ENCODE peak calls at places on chromosomes 11 and 22, in four cellular contexts. N is mucosa of descending colon, A is SIG-M5, Q is endothelial cell. R is an unnamed sample.

GRCh38 chr11:74822187-74822586 is 73.5 kb downstream of the RNF169 start:
- DNase-seq in N (peak), A (no peak), Q (no peak), R (no peak)

GRCh38 chr11:96309001-96309642 is 33.9 kb downstream of the MAML2 start:
- DNase-seq in N (no peak), A (no peak), Q (no peak), R (no peak)

GRCh38 chr11:64647019-64647805 is 56.2 kb downstream of the SLC22A12 start:
- DNase-seq in N (no peak), A (no peak), Q (no peak), R (no peak)

GRCh38 chr22:41526802-41527799 is 17.2 kb downstream of the POLR3H start:
- DNase-seq in N (peak), A (no peak), Q (peak), R (peak)

GRCh38 chr11:78379039-78379670 is 38.5 kb downstream of the GAB2 start:
- DNase-seq in N (no peak), A (no peak), Q (no peak), R (no peak)

GRCh38 chr11:113193894-113194293 is 120.5 kb upstream of the TTC12 start:
- DNase-seq in N (peak), A (no peak), Q (no peak), R (peak)

GRCh38 chr11:4068962-4069361 is 25.6 kb upstream of the RRM1 start:
- DNase-seq in N (no peak), A (no peak), Q (no peak), R (no peak)

GRCh38 chr11:13238879-13239514 is 38.6 kb upstream of the BMAL1 start:
- DNase-seq in N (peak), A (no peak), Q (peak), R (peak)

GRCh38 chr11:115338476-115338875 is 165.7 kb downstream of the CADM1 start:
- DNase-seq in N (no peak), A (no peak), Q (no peak), R (no peak)

GRCh38 chr22:39179841-39180335 is 27.4 kb upstream of the CBX7 start:
- DNase-seq in N (no peak), A (no peak), Q (no peak), R (no peak)

GRCh38 chr11:926341-926916 is 759 bp downstream of the AP2A2 start:
- DNase-seq in N (peak), A (no peak), Q (peak), R (peak)

GRCh38 chr11:46330154-46330886 is 16.9 kb upstream of the DGKZ start:
- DNase-seq in N (no peak), A (no peak), Q (no peak), R (no peak)

GRCh38 chr22:49239264-49240015 is 588.2 kb downstream of the BRD1 start:
- DNase-seq in N (no peak), A (no peak), Q (no peak), R (no peak)

GRCh38 chr11:23502821-23503220 is 642.5 kb upstream of the CCDC179 start:
- DNase-seq in N (no peak), A (no peak), Q (no peak), R (no peak)

GRCh38 chr22:22764085-22764484 is 119.7 kb downstream of the GGTLC2 start:
- DNase-seq in N (no peak), A (no peak), Q (no peak), R (no peak)

GRCh38 chr22:23219787-23220484 is 39.6 kb downstream of the BCR start:
- DNase-seq in N (no peak), A (no peak), Q (no peak), R (peak)

GRCh38 chr11:88538088-88538487 is 200.6 kb upstream of the CTSC start:
- DNase-seq in N (no peak), A (no peak), Q (no peak), R (no peak)

GRCh38 chr11:88330826-88331428 is 6.6 kb downstream of the CTSC start:
- DNase-seq in N (no peak), A (no peak), Q (no peak), R (no peak)

GRCh38 chr11:125995313-125995712 is 49.5 kb downstream of the VSIG10L2 start:
- DNase-seq in N (no peak), A (no peak), Q (no peak), R (no peak)

R was measured in left ventricle myocardium superior.